ENCODE peak calls at places on chromosomes 5 and 9, in seven cellular contexts. One of them, this sample, is unnamed.

GRCh38 chr9:72013188-72013877 is 47.1 kb downstream of the C9orf57 start:
- DNase-seq in left colon: no peak
- DNase-seq in HuH-7: no peak
- DNase-seq in stimulated activated CD4-positive, alpha-beta T cell treated with anti-CD3 and anti-CD28 coated beads, Interleukin-4, amount 100 ng/mL, for 1 hour: no peak
- DNase-seq in RPMI7951: no peak
- DNase-seq in activated CD8-positive, alpha-beta memory T cell treated with anti-CD3 and anti-CD28 coated beads, Interleukin-2, amount 50 U/mL, for 4 hours: no peak
- DNase-seq in activated naive CD4-positive, alpha-beta T cell treated with anti-CD3 and anti-CD28 coated beads for 36 hours: no peak
- DNase-seq in this sample: no peak

GRCh38 chr5:14445581-14446290 is 135.9 kb upstream of the OTULINL start:
- DNase-seq in left colon: no peak
- DNase-seq in HuH-7: no peak
- DNase-seq in stimulated activated CD4-positive, alpha-beta T cell treated with anti-CD3 and anti-CD28 coated beads, Interleukin-4, amount 100 ng/mL, for 1 hour: no peak
- DNase-seq in RPMI7951: peak
- DNase-seq in activated CD8-positive, alpha-beta memory T cell treated with anti-CD3 and anti-CD28 coated beads, Interleukin-2, amount 50 U/mL, for 4 hours: no peak
- DNase-seq in activated naive CD4-positive, alpha-beta T cell treated with anti-CD3 and anti-CD28 coated beads for 36 hours: no peak
- DNase-seq in this sample: no peak

GRCh38 chr5:172185096-172185461 is 2.9 kb downstream of the STK10 start:
- DNase-seq in left colon: no peak
- DNase-seq in HuH-7: no peak
- DNase-seq in stimulated activated CD4-positive, alpha-beta T cell treated with anti-CD3 and anti-CD28 coated beads, Interleukin-4, amount 100 ng/mL, for 1 hour: no peak
- DNase-seq in RPMI7951: no peak
- DNase-seq in activated CD8-positive, alpha-beta memory T cell treated with anti-CD3 and anti-CD28 coated beads, Interleukin-2, amount 50 U/mL, for 4 hours: no peak
- DNase-seq in activated naive CD4-positive, alpha-beta T cell treated with anti-CD3 and anti-CD28 coated beads for 36 hours: peak
- DNase-seq in this sample: no peak

GRCh38 chr5:101664071-101664791 is 631.9 kb downstream of the SLCO4C1 start:
- DNase-seq in left colon: no peak
- DNase-seq in HuH-7: no peak
- DNase-seq in stimulated activated CD4-positive, alpha-beta T cell treated with anti-CD3 and anti-CD28 coated beads, Interleukin-4, amount 100 ng/mL, for 1 hour: no peak
- DNase-seq in RPMI7951: no peak
- DNase-seq in activated CD8-positive, alpha-beta memory T cell treated with anti-CD3 and anti-CD28 coated beads, Interleukin-2, amount 50 U/mL, for 4 hours: no peak
- DNase-seq in activated naive CD4-positive, alpha-beta T cell treated with anti-CD3 and anti-CD28 coated beads for 36 hours: no peak
- DNase-seq in this sample: no peak

GRCh38 chr9:118366228-118366627 is 662.0 kb downstream of the TLR4 start:
- DNase-seq in left colon: no peak
- DNase-seq in HuH-7: no peak
- DNase-seq in stimulated activated CD4-positive, alpha-beta T cell treated with anti-CD3 and anti-CD28 coated beads, Interleukin-4, amount 100 ng/mL, for 1 hour: no peak
- DNase-seq in RPMI7951: peak
- DNase-seq in activated CD8-positive, alpha-beta memory T cell treated with anti-CD3 and anti-CD28 coated beads, Interleukin-2, amount 50 U/mL, for 4 hours: no peak
- DNase-seq in activated naive CD4-positive, alpha-beta T cell treated with anti-CD3 and anti-CD28 coated beads for 36 hours: no peak
- DNase-seq in this sample: no peak

GRCh38 chr5:100797863-100798262 is 105.2 kb downstream of the ST8SIA4 start:
- DNase-seq in left colon: no peak
- DNase-seq in HuH-7: no peak
- DNase-seq in stimulated activated CD4-positive, alpha-beta T cell treated with anti-CD3 and anti-CD28 coated beads, Interleukin-4, amount 100 ng/mL, for 1 hour: no peak
- DNase-seq in RPMI7951: peak
- DNase-seq in activated CD8-positive, alpha-beta memory T cell treated with anti-CD3 and anti-CD28 coated beads, Interleukin-2, amount 50 U/mL, for 4 hours: no peak
- DNase-seq in activated naive CD4-positive, alpha-beta T cell treated with anti-CD3 and anti-CD28 coated beads for 36 hours: no peak
- DNase-seq in this sample: no peak

GRCh38 chr5:60636001-60636400 is 64.0 kb downstream of the DEPDC1B start:
- DNase-seq in left colon: no peak
- DNase-seq in HuH-7: no peak
- DNase-seq in stimulated activated CD4-positive, alpha-beta T cell treated with anti-CD3 and anti-CD28 coated beads, Interleukin-4, amount 100 ng/mL, for 1 hour: no peak
- DNase-seq in RPMI7951: peak
- DNase-seq in activated CD8-positive, alpha-beta memory T cell treated with anti-CD3 and anti-CD28 coated beads, Interleukin-2, amount 50 U/mL, for 4 hours: no peak
- DNase-seq in activated naive CD4-positive, alpha-beta T cell treated with anti-CD3 and anti-CD28 coated beads for 36 hours: no peak
- DNase-seq in this sample: no peak

GRCh38 chr5:31993182-31993961 is 180.7 kb downstream of the GOLPH3 start:
- DNase-seq in left colon: no peak
- DNase-seq in HuH-7: no peak
- DNase-seq in stimulated activated CD4-positive, alpha-beta T cell treated with anti-CD3 and anti-CD28 coated beads, Interleukin-4, amount 100 ng/mL, for 1 hour: no peak
- DNase-seq in RPMI7951: peak
- DNase-seq in activated CD8-positive, alpha-beta memory T cell treated with anti-CD3 and anti-CD28 coated beads, Interleukin-2, amount 50 U/mL, for 4 hours: no peak
- DNase-seq in activated naive CD4-positive, alpha-beta T cell treated with anti-CD3 and anti-CD28 coated beads for 36 hours: no peak
- DNase-seq in this sample: no peak

GRCh38 chr9:17926246-17926645 is 347.4 kb downstream of the SH3GL2 start:
- DNase-seq in left colon: no peak
- DNase-seq in HuH-7: no peak
- DNase-seq in stimulated activated CD4-positive, alpha-beta T cell treated with anti-CD3 and anti-CD28 coated beads, Interleukin-4, amount 100 ng/mL, for 1 hour: no peak
- DNase-seq in RPMI7951: no peak
- DNase-seq in activated CD8-positive, alpha-beta memory T cell treated with anti-CD3 and anti-CD28 coated beads, Interleukin-2, amount 50 U/mL, for 4 hours: no peak
- DNase-seq in activated naive CD4-positive, alpha-beta T cell treated with anti-CD3 and anti-CD28 coated beads for 36 hours: no peak
- DNase-seq in this sample: no peak

GRCh38 chr9:27771803-27772545 is 198.7 kb upstream of the C9orf72 start:
- DNase-seq in left colon: no peak
- DNase-seq in HuH-7: no peak
- DNase-seq in stimulated activated CD4-positive, alpha-beta T cell treated with anti-CD3 and anti-CD28 coated beads, Interleukin-4, amount 100 ng/mL, for 1 hour: no peak
- DNase-seq in RPMI7951: no peak
- DNase-seq in activated CD8-positive, alpha-beta memory T cell treated with anti-CD3 and anti-CD28 coated beads, Interleukin-2, amount 50 U/mL, for 4 hours: no peak
- DNase-seq in activated naive CD4-positive, alpha-beta T cell treated with anti-CD3 and anti-CD28 coated beads for 36 hours: no peak
- DNase-seq in this sample: no peak

GRCh38 chr5:55919625-55920024 is 68.5 kb downstream of the IL31RA start:
- DNase-seq in left colon: no peak
- DNase-seq in HuH-7: no peak
- DNase-seq in stimulated activated CD4-positive, alpha-beta T cell treated with anti-CD3 and anti-CD28 coated beads, Interleukin-4, amount 100 ng/mL, for 1 hour: no peak
- DNase-seq in RPMI7951: no peak
- DNase-seq in activated CD8-positive, alpha-beta memory T cell treated with anti-CD3 and anti-CD28 coated beads, Interleukin-2, amount 50 U/mL, for 4 hours: no peak
- DNase-seq in activated naive CD4-positive, alpha-beta T cell treated with anti-CD3 and anti-CD28 coated beads for 36 hours: no peak
- DNase-seq in this sample: no peak

GRCh38 chr5:96708600-96708999 is 46.4 kb downstream of the CAST start:
- DNase-seq in left colon: no peak
- DNase-seq in HuH-7: no peak
- DNase-seq in stimulated activated CD4-positive, alpha-beta T cell treated with anti-CD3 and anti-CD28 coated beads, Interleukin-4, amount 100 ng/mL, for 1 hour: no peak
- DNase-seq in RPMI7951: no peak
- DNase-seq in activated CD8-positive, alpha-beta memory T cell treated with anti-CD3 and anti-CD28 coated beads, Interleukin-2, amount 50 U/mL, for 4 hours: no peak
- DNase-seq in activated naive CD4-positive, alpha-beta T cell treated with anti-CD3 and anti-CD28 coated beads for 36 hours: no peak
- DNase-seq in this sample: no peak

This sample was measured in stomach.